ENCODE peak calls at places on chromosomes 2 and 18, in eight cellular contexts. B, I, X, M, A, D, Q and O are unnamed samples.

GRCh38 chr2:200276472-200276871 is 30.0 kb upstream of the SPATS2L start:
- DNase-seq in B (no peak), Q (no peak), D (no peak), A (no peak), X (no peak), M (no peak), I (no peak), O (no peak)

GRCh38 chr18:9106800-9107574 is 4.5 kb downstream of the NDUFV2 start:
- DNase-seq in A (no peak), I (no peak), M (no peak), Q (no peak), X (no peak), D (no peak), B (no peak), O (no peak)

GRCh38 chr18:23250893-23251656 is 115.8 kb downstream of the CABLES1 start:
- DNase-seq in D (peak), A (peak), Q (no peak), M (no peak), X (no peak), B (no peak), I (no peak), O (peak)

GRCh38 chr2:37387143-37387835 is 42.9 kb downstream of the QPCT start:
- DNase-seq in D (no peak), B (no peak), I (no peak), Q (peak), M (no peak), X (no peak), A (peak), O (peak)

GRCh38 chr18:62745089-62745751 is 29.9 kb downstream of the PHLPP1 start:
- DNase-seq in X (no peak), Q (no peak), A (no peak), M (no peak), I (no peak), B (no peak), D (no peak), O (no peak)

GRCh38 chr2:203569677-203570316 is 34.7 kb upstream of the RAPH1 start:
- DNase-seq in A (no peak), B (no peak), D (no peak), Q (no peak), X (no peak), I (no peak), M (no peak), O (no peak)

GRCh38 chr2:212173331-212173730 is 365.3 kb downstream of the ERBB4 start:
- DNase-seq in I (no peak), X (no peak), D (no peak), M (no peak), A (no peak), B (no peak), Q (no peak), O (no peak)

GRCh38 chr2:218010116-218010837 is 7.5 kb upstream of the TNS1 start:
- DNase-seq in D (peak), A (peak), I (peak), X (peak), Q (peak), B (no peak), M (peak), O (peak)

GRCh38 chr2:96438589-96438988 is 66.6 kb downstream of the NEURL3 start:
- DNase-seq in I (no peak), Q (no peak), X (no peak), B (no peak), A (no peak), M (no peak), D (no peak), O (no peak)

GRCh38 chr2:226953206-226953605 is 117.4 kb downstream of the RHBDD1 start:
- DNase-seq in Q (no peak), X (no peak), I (no peak), M (no peak), A (peak), D (no peak), B (no peak), O (no peak)

GRCh38 chr2:189337648-189338047 is 103.6 kb upstream of the WDR75 start:
- DNase-seq in B (no peak), X (no peak), Q (peak), D (no peak), M (no peak), I (no peak), A (peak), O (peak)

GRCh38 chr18:64017870-64018269 is 48.0 kb downstream of the SERPINB8 start:
- DNase-seq in B (no peak), A (peak), D (no peak), I (no peak), M (peak), X (no peak), Q (peak), O (no peak)

GRCh38 chr2:226121339-226121738 is 678.3 kb downstream of the IRS1 start:
- DNase-seq in X (no peak), I (no peak), D (no peak), A (peak), M (no peak), Q (no peak), B (no peak), O (peak)

GRCh38 chr2:24830786-24831185 is 37.6 kb downstream of the CENPO start:
- DNase-seq in X (no peak), I (no peak), Q (no peak), B (peak), M (no peak), D (no peak), A (no peak), O (no peak)

GRCh38 chr2:198143156-198143555 is 338.8 kb downstream of the PLCL1 start:
- DNase-seq in Q (no peak), B (no peak), I (no peak), A (no peak), M (no peak), X (no peak), D (no peak), O (no peak)

GRCh38 chr2:132929786-132930185 is 259.8 kb upstream of the LYPD1 start:
- DNase-seq in Q (no peak), I (no peak), D (no peak), X (no peak), A (no peak), B (no peak), M (no peak), O (peak)

GRCh38 chr2:102258386-102259074 is 52.8 kb upstream of the IL1RL1 start:
- DNase-seq in Q (peak), A (peak), X (no peak), M (peak), B (no peak), I (no peak), D (no peak), O (peak)

GRCh38 chr18:43010611-43011010 is 104.9 kb downstream of the RIT2 start:
- DNase-seq in Q (no peak), M (no peak), X (no peak), D (no peak), A (no peak), I (no peak), B (no peak), O (no peak)

GRCh38 chr2:145065278-145065677 is 545.4 kb upstream of the ZEB2 start:
- DNase-seq in I (no peak), D (no peak), M (no peak), B (no peak), X (no peak), Q (no peak), A (no peak), O (no peak)

DNA sequence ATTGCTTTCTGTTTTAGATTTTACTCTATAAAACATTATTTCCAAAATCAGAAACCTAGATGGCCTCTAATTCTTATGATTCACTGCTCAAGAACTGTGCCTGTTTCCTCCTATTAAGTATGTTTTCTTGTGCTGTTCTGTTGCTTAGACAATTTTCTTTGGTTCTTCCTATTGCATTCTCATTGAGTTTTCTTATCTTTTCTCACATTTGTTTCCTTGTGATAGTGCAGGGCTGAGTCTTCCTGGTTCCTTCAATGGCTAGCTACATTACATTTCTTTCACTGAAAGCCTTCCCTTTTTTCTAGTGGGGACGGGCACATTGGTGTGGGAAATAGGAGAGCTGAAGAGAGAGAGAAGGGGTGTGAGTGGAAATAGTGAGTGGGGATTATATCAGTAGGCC is 183.4 kb downstream of the CALCRL start:
- DNase-seq in M (no peak), X (no peak), I (peak), D (no peak), A (no peak), Q (no peak), B (no peak), O (no peak)
- TF ChIP-seq CTCF in M (no peak), X (no peak), I (no peak), D (no peak), A (no peak), Q (no peak), B (no peak), O (no peak)

GRCh38 chr2:86297382-86298147 is 39.9 kb downstream of the REEP1 start:
- DNase-seq in D (no peak), Q (no peak), M (no peak), B (no peak), A (no peak), I (no peak), X (no peak), O (no peak)
- TF ChIP-seq CTCF in D (peak), Q (peak), M (no peak), B (no peak), A (peak), I (no peak), X (no peak), O (no peak)

DNA sequence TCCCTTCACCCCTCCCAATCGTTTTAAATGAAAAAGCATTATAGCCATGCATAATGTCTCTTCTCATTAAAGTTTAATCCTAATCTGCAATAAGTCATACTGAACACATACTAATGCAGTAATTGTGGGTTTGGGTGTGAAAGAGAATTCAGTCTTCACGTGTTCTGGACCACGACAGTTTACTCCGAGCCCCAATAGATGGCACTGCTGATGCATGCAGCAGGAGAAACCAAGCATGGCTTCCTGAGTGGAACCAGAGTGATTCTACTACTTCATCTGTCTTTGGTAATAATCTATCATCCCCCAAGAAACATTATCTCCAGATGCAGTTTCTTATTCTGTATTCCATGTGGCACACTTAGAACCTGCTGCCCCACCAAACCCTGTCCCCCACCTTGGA is 47.0 kb upstream of the LAMA1 start:
- DNase-seq in X (no peak), I (peak), D (no peak), B (no peak), A (peak), Q (no peak), M (no peak), O (peak)
- TF ChIP-seq CTCF in X (no peak), I (no peak), D (peak), B (no peak), A (peak), Q (peak), M (no peak), O (peak)

GRCh38 chr2:136235451-136236418 is 117.8 kb upstream of the CXCR4 start:
- DNase-seq in B (no peak), Q (no peak), I (no peak), X (no peak), A (peak), D (no peak), M (peak), O (peak)

GRCh38 chr2:136242100-136242499 is 124.2 kb upstream of the CXCR4 start:
- DNase-seq in A (no peak), X (no peak), I (no peak), B (no peak), D (no peak), Q (no peak), M (no peak), O (no peak)

GRCh38 chr2:136238214-136238551 is 120.2 kb upstream of the CXCR4 start:
- DNase-seq in A (peak), Q (no peak), M (no peak), D (no peak), B (no peak), I (no peak), X (no peak), O (peak)

GRCh38 chr2:136242687-136243277 is 124.8 kb upstream of the CXCR4 start:
- DNase-seq in X (no peak), A (peak), Q (no peak), I (no peak), M (no peak), D (no peak), B (no peak), O (peak)

GRCh38 chr2:136238552-136239346 is 120.8 kb upstream of the CXCR4 start:
- DNase-seq in A (peak), D (no peak), M (no peak), I (no peak), Q (no peak), B (no peak), X (no peak), O (peak)
- TF ChIP-seq CTCF in A (no peak), D (no peak), M (no peak), I (no peak), Q (no peak), B (no peak), X (no peak), O (no peak)

GRCh38 chr2:120879401-120880295 is 144.0 kb downstream of the GLI2 start:
- DNase-seq in A (no peak), B (no peak), D (peak), X (no peak), Q (no peak), M (peak), I (no peak), O (no peak)
- TF ChIP-seq CTCF in A (no peak), B (no peak), D (no peak), X (no peak), Q (no peak), M (no peak), I (no peak), O (no peak)

GRCh38 chr2:214591359-214591758 is 180.5 kb downstream of the VWC2L start:
- DNase-seq in D (no peak), A (no peak), I (no peak), B (no peak), Q (no peak), M (no peak), X (no peak), O (no peak)
- TF ChIP-seq CTCF in D (no peak), A (peak), I (no peak), B (no peak), Q (peak), M (peak), X (peak), O (no peak)

DNA sequence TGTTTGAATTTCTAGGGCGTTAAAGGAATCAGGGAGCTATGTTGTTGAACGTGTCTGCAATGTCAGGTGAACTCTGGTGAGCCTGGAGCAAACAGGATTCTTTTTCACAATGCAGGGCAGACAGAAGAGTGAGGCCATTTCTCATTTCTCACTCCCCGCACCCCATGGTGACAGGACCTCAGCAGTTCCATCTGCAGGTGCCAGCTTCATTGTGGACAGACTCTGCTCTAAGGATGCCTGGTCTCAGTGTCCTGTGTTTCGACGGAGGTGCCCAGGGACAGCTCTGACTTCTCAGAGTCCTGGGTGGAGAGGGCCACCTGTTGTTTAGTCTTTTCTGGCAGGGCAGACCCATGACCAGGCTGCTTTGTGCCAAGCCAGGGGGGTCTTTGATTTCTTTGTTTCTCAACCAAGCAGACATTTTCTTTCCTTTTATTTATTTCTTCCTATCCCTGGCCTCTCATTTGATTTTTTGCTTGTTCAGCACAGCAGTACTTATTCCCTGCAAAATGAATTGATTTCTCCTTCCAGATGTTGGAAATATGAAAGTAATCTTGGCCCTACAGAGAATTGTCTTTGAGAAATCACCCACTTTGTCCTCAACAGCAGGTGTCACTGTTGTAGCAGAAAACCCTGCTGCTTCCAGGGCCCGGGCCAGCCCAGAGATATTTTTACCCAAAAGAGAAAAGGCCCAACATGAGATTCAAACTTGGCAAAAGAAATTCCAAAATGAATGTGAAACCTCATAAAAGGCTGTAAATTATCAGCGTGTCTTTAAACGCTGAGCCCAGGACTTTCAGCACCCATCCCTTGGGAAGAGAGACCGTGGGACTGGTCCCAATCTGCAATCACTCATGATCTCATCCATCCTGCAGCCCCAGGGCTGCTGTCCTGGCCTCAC is 201.6 kb downstream of the RNF144A start:
- DNase-seq in Q (no peak), D (no peak), B (no peak), M (peak), X (peak), I (peak), A (peak), O (peak)
- TF ChIP-seq CTCF in Q (peak), D (peak), B (no peak), M (peak), X (peak), I (no peak), A (peak), O (peak)

DNA sequence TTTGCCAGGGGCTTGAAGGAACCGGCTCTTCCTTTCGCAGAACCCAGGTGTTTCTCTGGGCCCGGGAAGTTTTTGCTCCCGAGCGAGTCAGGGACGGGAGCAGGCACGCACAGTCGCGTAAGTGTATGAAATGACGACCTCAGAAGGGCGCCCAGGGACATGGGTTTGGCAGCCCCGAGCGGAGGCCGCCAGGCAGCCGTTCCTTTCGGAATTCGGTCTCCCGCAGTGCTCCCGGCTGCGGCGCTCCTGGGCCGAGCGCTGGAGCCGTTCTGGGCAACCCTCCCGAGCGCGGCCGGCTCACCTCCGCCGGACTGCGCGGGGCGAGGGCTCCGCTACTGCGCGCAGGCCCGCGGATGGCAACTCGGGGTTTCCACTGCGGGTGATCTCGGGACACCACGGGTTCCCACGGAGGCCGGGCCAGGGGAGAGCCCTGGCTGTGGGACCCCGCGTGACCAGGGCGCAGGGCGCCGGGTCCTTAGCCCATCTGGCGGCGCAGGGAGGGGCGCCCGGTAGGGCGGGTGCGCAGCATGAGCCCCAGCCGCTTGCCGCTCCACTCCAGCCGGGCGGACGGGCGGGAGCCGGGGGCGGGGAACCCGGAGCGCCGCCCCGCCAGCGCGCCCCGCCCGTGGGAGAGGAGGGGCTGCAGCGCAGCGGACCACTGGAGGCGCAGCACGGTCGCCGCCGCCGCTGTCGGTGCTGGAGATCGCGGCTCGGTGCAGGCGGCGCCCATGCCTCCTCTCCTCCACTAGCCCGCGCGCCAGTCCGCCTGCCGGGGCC is at the start of gene OSBPL6:
- DNase-seq in Q (peak), D (peak), M (peak), B (peak), X (peak), A (peak), I (peak), O (peak)
- TF ChIP-seq CTCF in Q (peak), D (peak), M (peak), B (peak), X (peak), A (no peak), I (no peak), O (no peak)

GRCh38 chr18:36454848-36455458 is 157.4 kb downstream of the FHOD3 start:
- DNase-seq in A (no peak), B (no peak), D (no peak), X (no peak), I (no peak), Q (no peak), M (no peak), O (no peak)

GRCh38 chr18:36455931-36456330 is 158.4 kb downstream of the FHOD3 start:
- DNase-seq in A (no peak), I (no peak), M (no peak), X (no peak), D (no peak), Q (no peak), B (no peak), O (no peak)

GRCh38 chr18:36456622-36457021 is 159.1 kb downstream of the FHOD3 start:
- DNase-seq in M (no peak), X (no peak), Q (no peak), B (no peak), I (no peak), A (no peak), D (no peak), O (no peak)

GRCh38 chr18:36451454-36452251 is 154.1 kb downstream of the FHOD3 start:
- DNase-seq in X (no peak), Q (no peak), D (no peak), B (no peak), M (peak), I (no peak), A (peak), O (peak)

GRCh38 chr18:36454258-36454657 is 156.7 kb downstream of the FHOD3 start:
- DNase-seq in D (no peak), A (no peak), X (no peak), I (no peak), M (peak), B (no peak), Q (no peak), O (no peak)
- TF ChIP-seq CTCF in D (no peak), A (no peak), X (no peak), I (no peak), M (no peak), B (no peak), Q (no peak), O (no peak)